ENCODE peak calls at places on chromosomes 11 and 22, in six cellular contexts. One of them, this sample, is unnamed.

GRCh38 chr11:15969701-15970329 is 386.5 kb downstream of the SOX6 start:
- DNase-seq in T-helper 2 cell: no peak
- DNase-seq in AG08396: no peak
- DNase-seq in LoVo: no peak
- DNase-seq in activated CD4-positive, alpha-beta T cell treated with anti-CD3 and anti-CD28 coated beads, Interleukin-2, amount 50 U/mL, for 24 hours: no peak
- DNase-seq in activated naive CD8-positive, alpha-beta T cell treated with anti-CD3 and anti-CD28 coated beads, Interleukin-2, amount 10 ng/mL, durations not matched to agents 7 days and 5 days: no peak
- DNase-seq in this sample: peak; percentile 95

GRCh38 chr22:39433476-39434242 is 23.2 kb upstream of the MGAT3 start:
- DNase-seq in T-helper 2 cell: no peak
- DNase-seq in AG08396: no peak
- DNase-seq in LoVo: no peak
- DNase-seq in activated CD4-positive, alpha-beta T cell treated with anti-CD3 and anti-CD28 coated beads, Interleukin-2, amount 50 U/mL, for 24 hours: no peak
- DNase-seq in activated naive CD8-positive, alpha-beta T cell treated with anti-CD3 and anti-CD28 coated beads, Interleukin-2, amount 10 ng/mL, durations not matched to agents 7 days and 5 days: no peak
- DNase-seq in this sample: no peak

GRCh38 chr22:17984114-17984513 is 40.2 kb downstream of the MICAL3 start:
- DNase-seq in T-helper 2 cell: no peak
- DNase-seq in AG08396: no peak
- DNase-seq in LoVo: no peak
- DNase-seq in activated CD4-positive, alpha-beta T cell treated with anti-CD3 and anti-CD28 coated beads, Interleukin-2, amount 50 U/mL, for 24 hours: no peak
- DNase-seq in activated naive CD8-positive, alpha-beta T cell treated with anti-CD3 and anti-CD28 coated beads, Interleukin-2, amount 10 ng/mL, durations not matched to agents 7 days and 5 days: no peak
- DNase-seq in this sample: no peak

GRCh38 chr11:68269414-68270081 is 2.2 kb downstream of the C11orf24 start:
- DNase-seq in T-helper 2 cell: no peak
- DNase-seq in AG08396: peak; percentile 79
- DNase-seq in LoVo: no peak
- DNase-seq in activated CD4-positive, alpha-beta T cell treated with anti-CD3 and anti-CD28 coated beads, Interleukin-2, amount 50 U/mL, for 24 hours: no peak
- DNase-seq in activated naive CD8-positive, alpha-beta T cell treated with anti-CD3 and anti-CD28 coated beads, Interleukin-2, amount 10 ng/mL, durations not matched to agents 7 days and 5 days: no peak
- DNase-seq in this sample: peak; percentile 95

GRCh38 chr11:122671270-122671906 is 15.9 kb downstream of the UBASH3B start:
- DNase-seq in T-helper 2 cell: no peak
- DNase-seq in AG08396: peak; percentile 86
- DNase-seq in LoVo: no peak
- DNase-seq in activated CD4-positive, alpha-beta T cell treated with anti-CD3 and anti-CD28 coated beads, Interleukin-2, amount 50 U/mL, for 24 hours: no peak
- DNase-seq in activated naive CD8-positive, alpha-beta T cell treated with anti-CD3 and anti-CD28 coated beads, Interleukin-2, amount 10 ng/mL, durations not matched to agents 7 days and 5 days: no peak
- DNase-seq in this sample: peak; percentile 72

GRCh38 chr11:65152157-65152556 is 17.8 kb upstream of the SYVN1 start:
- DNase-seq in T-helper 2 cell: no peak
- DNase-seq in AG08396: no peak
- DNase-seq in LoVo: no peak
- DNase-seq in activated CD4-positive, alpha-beta T cell treated with anti-CD3 and anti-CD28 coated beads, Interleukin-2, amount 50 U/mL, for 24 hours: no peak
- DNase-seq in activated naive CD8-positive, alpha-beta T cell treated with anti-CD3 and anti-CD28 coated beads, Interleukin-2, amount 10 ng/mL, durations not matched to agents 7 days and 5 days: no peak
- DNase-seq in this sample: no peak

GRCh38 chr11:130601141-130601540 is 152.7 kb downstream of the ADAMTS15 start:
- DNase-seq in T-helper 2 cell: no peak
- DNase-seq in AG08396: peak; percentile 88
- DNase-seq in LoVo: no peak
- DNase-seq in activated CD4-positive, alpha-beta T cell treated with anti-CD3 and anti-CD28 coated beads, Interleukin-2, amount 50 U/mL, for 24 hours: no peak
- DNase-seq in activated naive CD8-positive, alpha-beta T cell treated with anti-CD3 and anti-CD28 coated beads, Interleukin-2, amount 10 ng/mL, durations not matched to agents 7 days and 5 days: no peak
- DNase-seq in this sample: peak; percentile 93

GRCh38 chr11:134340354-134340964 is 8.7 kb downstream of the GLB1L2 start:
- DNase-seq in T-helper 2 cell: no peak
- DNase-seq in AG08396: no peak
- DNase-seq in LoVo: no peak
- DNase-seq in activated CD4-positive, alpha-beta T cell treated with anti-CD3 and anti-CD28 coated beads, Interleukin-2, amount 50 U/mL, for 24 hours: no peak
- DNase-seq in activated naive CD8-positive, alpha-beta T cell treated with anti-CD3 and anti-CD28 coated beads, Interleukin-2, amount 10 ng/mL, durations not matched to agents 7 days and 5 days: no peak
- DNase-seq in this sample: no peak

GRCh38 chr22:49202226-49202625 is 625.4 kb downstream of the BRD1 start:
- DNase-seq in T-helper 2 cell: no peak
- DNase-seq in AG08396: no peak
- DNase-seq in LoVo: no peak
- DNase-seq in activated CD4-positive, alpha-beta T cell treated with anti-CD3 and anti-CD28 coated beads, Interleukin-2, amount 50 U/mL, for 24 hours: no peak
- DNase-seq in activated naive CD8-positive, alpha-beta T cell treated with anti-CD3 and anti-CD28 coated beads, Interleukin-2, amount 10 ng/mL, durations not matched to agents 7 days and 5 days: peak; percentile 6
- DNase-seq in this sample: no peak

GRCh38 chr22:19386248-19386647 is 45.3 kb downstream of the HIRA start:
- DNase-seq in T-helper 2 cell: no peak
- DNase-seq in AG08396: no peak
- DNase-seq in LoVo: no peak
- DNase-seq in activated CD4-positive, alpha-beta T cell treated with anti-CD3 and anti-CD28 coated beads, Interleukin-2, amount 50 U/mL, for 24 hours: no peak
- DNase-seq in activated naive CD8-positive, alpha-beta T cell treated with anti-CD3 and anti-CD28 coated beads, Interleukin-2, amount 10 ng/mL, durations not matched to agents 7 days and 5 days: no peak
- DNase-seq in this sample: no peak

GRCh38 chr11:9070740-9071476 is 20.5 kb downstream of the SCUBE2 start:
- DNase-seq in T-helper 2 cell: no peak
- DNase-seq in AG08396: no peak
- DNase-seq in LoVo: no peak
- DNase-seq in activated CD4-positive, alpha-beta T cell treated with anti-CD3 and anti-CD28 coated beads, Interleukin-2, amount 50 U/mL, for 24 hours: no peak
- DNase-seq in activated naive CD8-positive, alpha-beta T cell treated with anti-CD3 and anti-CD28 coated beads, Interleukin-2, amount 10 ng/mL, durations not matched to agents 7 days and 5 days: no peak
- DNase-seq in this sample: no peak

GRCh38 chr11:27081056-27081455 is 40.4 kb downstream of the BBOX1 start:
- DNase-seq in T-helper 2 cell: no peak
- DNase-seq in AG08396: no peak
- DNase-seq in LoVo: no peak
- DNase-seq in activated CD4-positive, alpha-beta T cell treated with anti-CD3 and anti-CD28 coated beads, Interleukin-2, amount 50 U/mL, for 24 hours: no peak
- DNase-seq in activated naive CD8-positive, alpha-beta T cell treated with anti-CD3 and anti-CD28 coated beads, Interleukin-2, amount 10 ng/mL, durations not matched to agents 7 days and 5 days: no peak
- DNase-seq in this sample: peak; percentile 35

GRCh38 chr11:68256331-68256741 is 15.4 kb downstream of the C11orf24 start:
- DNase-seq in T-helper 2 cell: no peak
- DNase-seq in AG08396: no peak
- DNase-seq in LoVo: no peak
- DNase-seq in activated CD4-positive, alpha-beta T cell treated with anti-CD3 and anti-CD28 coated beads, Interleukin-2, amount 50 U/mL, for 24 hours: no peak
- DNase-seq in activated naive CD8-positive, alpha-beta T cell treated with anti-CD3 and anti-CD28 coated beads, Interleukin-2, amount 10 ng/mL, durations not matched to agents 7 days and 5 days: no peak
- DNase-seq in this sample: no peak

GRCh38 chr11:118435233-118435892 is 929 bp upstream of the KMT2A start:
- DNase-seq in T-helper 2 cell: peak; percentile 21
- DNase-seq in AG08396: peak; percentile 39
- DNase-seq in LoVo: peak; percentile 44
- DNase-seq in activated CD4-positive, alpha-beta T cell treated with anti-CD3 and anti-CD28 coated beads, Interleukin-2, amount 50 U/mL, for 24 hours: peak; percentile 30
- DNase-seq in activated naive CD8-positive, alpha-beta T cell treated with anti-CD3 and anti-CD28 coated beads, Interleukin-2, amount 10 ng/mL, durations not matched to agents 7 days and 5 days: peak; percentile 75
- DNase-seq in this sample: peak; percentile 53

GRCh38 chr11:20020716-20021115 is 139.6 kb downstream of the DBX1 start:
- DNase-seq in T-helper 2 cell: no peak
- DNase-seq in AG08396: no peak
- DNase-seq in LoVo: no peak
- DNase-seq in activated CD4-positive, alpha-beta T cell treated with anti-CD3 and anti-CD28 coated beads, Interleukin-2, amount 50 U/mL, for 24 hours: no peak
- DNase-seq in activated naive CD8-positive, alpha-beta T cell treated with anti-CD3 and anti-CD28 coated beads, Interleukin-2, amount 10 ng/mL, durations not matched to agents 7 days and 5 days: no peak
- DNase-seq in this sample: no peak

GRCh38 chr11:70471254-70471653 is 72.9 kb downstream of the CTTN start:
- DNase-seq in T-helper 2 cell: no peak
- DNase-seq in AG08396: no peak
- DNase-seq in LoVo: peak; percentile 29
- DNase-seq in activated CD4-positive, alpha-beta T cell treated with anti-CD3 and anti-CD28 coated beads, Interleukin-2, amount 50 U/mL, for 24 hours: no peak
- DNase-seq in activated naive CD8-positive, alpha-beta T cell treated with anti-CD3 and anti-CD28 coated beads, Interleukin-2, amount 10 ng/mL, durations not matched to agents 7 days and 5 days: no peak
- DNase-seq in this sample: no peak

GRCh38 chr22:35301370-35301874 is 1.7 kb downstream of the TOM1 start:
- DNase-seq in T-helper 2 cell: no peak
- DNase-seq in AG08396: peak; percentile 45
- DNase-seq in LoVo: peak; percentile 52
- DNase-seq in activated CD4-positive, alpha-beta T cell treated with anti-CD3 and anti-CD28 coated beads, Interleukin-2, amount 50 U/mL, for 24 hours: no peak
- DNase-seq in activated naive CD8-positive, alpha-beta T cell treated with anti-CD3 and anti-CD28 coated beads, Interleukin-2, amount 10 ng/mL, durations not matched to agents 7 days and 5 days: no peak
- DNase-seq in this sample: peak; percentile 94

This sample was measured in fibroblast of lung.